ENCODE peak calls at places on chromosomes 12 and 14, in six cellular contexts. N is heart left ventricle; J is CD8-positive, alpha-beta T cell; T is HepG2; X is breast epithelium; Y is K562. A is an unnamed sample.

GRCh38 chr12:15049456-15050153 is 76.8 kb downstream of the PDE6H start:
- DNase-seq in N (no peak), Y (no peak), T (no peak), X (no peak), J (no peak), A (no peak)

GRCh38 chr14:103418508-103418818 is 33.2 kb downstream of the MARK3 start:
- DNase-seq in T (no peak), N (no peak), Y (peak), J (no peak), X (no peak), A (no peak)

GRCh38 chr12:27999521-27999920 is 27.0 kb upstream of the PTHLH start:
- DNase-seq in Y (no peak), X (no peak), J (no peak), T (no peak), N (no peak), A (no peak)

GRCh38 chr14:94560291-94560665 is 964 bp upstream of the SERPINA4 start:
- DNase-seq in T (no peak), X (peak), Y (no peak), N (no peak), J (no peak), A (no peak)

GRCh38 chr14:23864252-23864651 is 89.3 kb upstream of the DHRS4 start:
- DNase-seq in X (no peak), Y (no peak), N (no peak), T (no peak), J (no peak), A (no peak)

GRCh38 chr12:29448157-29448556 is 49.3 kb downstream of the OVCH1 start:
- DNase-seq in N (no peak), T (no peak), Y (no peak), J (no peak), X (no peak), A (no peak)

GRCh38 chr14:21668377-21668776 is 5.2 kb downstream of the OR4E1 start:
- DNase-seq in T (peak), X (no peak), Y (no peak), N (no peak), J (no peak), A (no peak)

GRCh38 chr12:49874142-49874897 is 29.4 kb downstream of the FAIM2 start:
- DNase-seq in J (no peak), T (no peak), Y (no peak), X (no peak), N (no peak), A (peak)

GRCh38 chr12:62291888-62292760 is 31.9 kb downstream of the USP15 start:
- DNase-seq in Y (no peak), T (peak), N (no peak), J (no peak), X (no peak), A (no peak)

GRCh38 chr14:69012251-69012953 is 33.3 kb upstream of the ACTN1 start:
- DNase-seq in T (no peak), X (no peak), J (no peak), Y (no peak), N (no peak), A (no peak)

GRCh38 chr14:32078030-32078793 is 1.1 kb downstream of the ARHGAP5 start:
- DNase-seq in T (peak), N (peak), J (peak), X (no peak), Y (peak), A (peak)

GRCh38 chr14:64279719-64280668 is 14.2 kb downstream of the ESR2 start:
- DNase-seq in T (no peak), Y (peak), J (no peak), X (no peak), N (no peak), A (no peak)

GRCh38 chr12:87425942-87426554 is 603.2 kb downstream of the C12orf50 start:
- DNase-seq in J (no peak), X (no peak), N (no peak), T (no peak), Y (no peak), A (no peak)

GRCh38 chr12:401235-402126 is at the start of gene CCDC77:
- DNase-seq in T (peak), X (peak), Y (peak), N (peak), J (peak), A (peak)

GRCh38 chr14:94123296-94123695 is 6.1 kb downstream of the IFI27L2 start:
- DNase-seq in T (no peak), Y (no peak), J (no peak), N (peak), X (no peak), A (no peak)

GRCh38 chr14:31243860-31244259 is 36.3 kb upstream of the HECTD1 start:
- DNase-seq in N (no peak), Y (peak), T (no peak), X (no peak), J (no peak), A (no peak)

GRCh38 chr14:24177041-24177825 is 5.4 kb downstream of the REC8 start:
- DNase-seq in T (no peak), J (no peak), Y (no peak), N (no peak), X (no peak), A (no peak)

GRCh38 chr12:20368653-20369163 is 371 bp downstream of the PDE3A start:
- DNase-seq in T (no peak), Y (no peak), X (no peak), N (peak), J (no peak), A (peak)

GRCh38 chr12:93894391-93895095 is 217.4 kb downstream of the CRADD start:
- DNase-seq in J (no peak), X (peak), N (peak), T (no peak), Y (no peak), A (peak)

GRCh38 chr12:25557830-25558436 is 4.8 kb upstream of the LMNTD1 start:
- DNase-seq in T (peak), X (no peak), Y (peak), N (no peak), J (no peak), A (no peak)

GRCh38 chr12:54009171-54010052 is 627 bp downstream of the HOXC8 start:
- DNase-seq in Y (no peak), T (no peak), N (no peak), X (no peak), J (no peak), A (no peak)

GRCh38 chr12:117044790-117045174 is 54.4 kb downstream of the TESC start:
- DNase-seq in N (no peak), T (peak), Y (peak), X (no peak), J (no peak), A (no peak)

GRCh38 chr14:55109846-55110245 is 19.2 kb upstream of the LGALS3 start:
- DNase-seq in J (no peak), T (peak), Y (no peak), X (no peak), N (no peak), A (no peak)

GRCh38 chr14:55111122-55111705 is 17.8 kb upstream of the LGALS3 start:
- DNase-seq in T (no peak), J (no peak), Y (no peak), N (no peak), X (no peak), A (no peak)

GRCh38 chr14:55104051-55104954 is 24.7 kb upstream of the LGALS3 start:
- DNase-seq in N (no peak), J (no peak), T (no peak), X (no peak), Y (peak), A (no peak)

GRCh38 chr14:55105991-55106390 is 23.1 kb upstream of the LGALS3 start:
- DNase-seq in N (no peak), X (no peak), Y (no peak), T (no peak), J (no peak), A (no peak)

DNA sequence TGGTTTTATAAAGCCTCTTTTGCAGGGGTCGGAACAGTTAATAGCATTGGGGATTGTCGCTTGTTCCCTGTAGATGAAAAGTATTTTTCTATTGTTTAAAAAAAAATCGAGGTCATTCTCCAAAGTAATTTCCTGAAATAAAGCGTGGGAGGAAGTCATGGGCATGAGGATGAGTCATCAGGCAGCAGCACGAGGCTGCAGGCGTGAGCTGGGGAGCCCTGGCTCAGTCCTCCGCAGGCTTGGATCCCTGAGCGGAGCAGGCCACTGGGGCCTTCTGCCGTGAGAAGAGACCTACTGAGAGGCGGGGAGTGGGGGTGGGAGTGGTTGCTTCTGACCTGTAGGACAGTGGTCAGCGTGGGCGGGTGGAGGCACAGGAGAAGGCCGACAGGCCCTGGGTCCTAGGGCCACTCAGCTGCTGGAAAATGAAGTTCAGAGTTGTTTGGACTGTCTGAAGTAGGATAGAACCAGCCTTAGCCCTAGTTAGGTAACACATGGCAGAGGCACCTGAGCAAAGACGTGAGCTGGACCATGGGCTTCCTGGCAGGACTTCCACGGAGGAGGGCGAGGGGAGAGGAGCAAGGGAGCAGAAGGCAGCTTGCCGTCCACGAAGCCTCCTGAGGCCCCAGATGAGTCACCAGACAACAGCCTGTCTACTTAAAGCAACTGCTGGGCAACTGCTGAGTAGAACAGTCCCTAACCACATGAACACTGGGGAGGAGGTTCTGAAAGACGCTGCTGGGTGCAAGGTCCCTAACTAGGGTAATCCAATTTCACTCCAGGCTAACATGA is 21.1 kb upstream of the LGALS3 start:
- DNase-seq in Y (peak), T (peak), J (no peak), X (peak), N (peak), A (peak)
- H3K27ac ChIP-seq in Y (peak), T (peak), J (no peak), X (peak), N (peak), A (peak)

GRCh38 chr14:37620856-37621255 is 25.4 kb downstream of the TTC6 start:
- DNase-seq in N (no peak), Y (no peak), J (no peak), T (no peak), X (no peak), A (no peak)

GRCh38 chr14:37625597-37626595 is 30.5 kb downstream of the TTC6 start:
- DNase-seq in X (no peak), J (no peak), N (no peak), T (peak), Y (no peak), A (no peak)

GRCh38 chr14:37623552-37623951 is 28.1 kb downstream of the TTC6 start:
- DNase-seq in J (no peak), T (no peak), N (no peak), X (peak), Y (no peak), A (no peak)

GRCh38 chr14:37623971-37624370 is 28.5 kb downstream of the TTC6 start:
- DNase-seq in J (no peak), T (no peak), Y (no peak), X (no peak), N (no peak), A (no peak)

DNA sequence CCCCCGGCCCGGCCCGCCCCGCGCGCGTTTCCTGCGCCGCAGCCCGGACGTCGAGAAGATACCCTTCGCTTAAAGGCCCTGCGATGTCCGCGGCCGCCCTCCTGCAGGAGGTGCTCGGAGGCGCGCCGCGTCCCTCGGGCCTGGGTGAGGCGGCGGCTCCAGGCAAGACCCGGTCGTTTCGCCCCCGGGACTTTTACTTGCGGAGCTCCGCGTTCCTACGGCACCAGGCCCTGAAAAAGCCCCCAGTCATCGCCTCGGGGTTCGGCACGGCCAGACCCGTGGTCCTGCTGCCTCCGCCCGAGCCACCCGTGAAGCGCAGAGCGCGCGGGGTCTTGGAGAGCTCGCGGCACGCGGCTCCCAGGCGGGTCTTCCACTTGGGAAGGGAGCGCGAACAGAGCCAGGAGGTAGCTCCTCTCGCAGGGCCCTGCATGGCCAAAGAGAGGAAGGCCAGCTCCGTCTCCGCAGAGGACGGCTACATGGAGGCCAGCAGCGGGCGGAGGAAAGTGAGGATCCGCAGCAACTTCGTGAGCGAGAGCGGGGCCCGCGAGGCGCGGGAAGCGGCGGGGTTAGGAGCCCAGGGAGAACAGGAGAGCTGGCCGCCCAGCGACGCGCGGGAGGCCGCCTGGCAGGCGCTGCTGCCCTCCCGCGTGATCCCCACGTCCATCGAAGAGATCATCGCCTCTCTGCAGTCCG is 26.9 kb downstream of the TTC6 start:
- DNase-seq in X (no peak), Y (no peak), N (no peak), J (no peak), T (no peak), A (no peak)
- TF ChIP-seq CTCF in X (no peak), Y (no peak), N (no peak), J (no peak), T (no peak), A (no peak)

GRCh38 chr12:68776976-68777610 is 30.9 kb upstream of the MDM2 start:
- DNase-seq in T (no peak), Y (no peak), X (no peak), N (no peak), J (no peak), A (no peak)

GRCh38 chr12:68771223-68771925 is 25.4 kb downstream of the SLC35E3 start:
- DNase-seq in T (no peak), N (no peak), Y (peak), X (no peak), J (no peak), A (no peak)

GRCh38 chr12:68775121-68775520 is 29.1 kb downstream of the SLC35E3 start:
- DNase-seq in X (no peak), Y (no peak), N (no peak), T (no peak), J (no peak), A (no peak)

GRCh38 chr12:68772714-68773113 is 26.7 kb downstream of the SLC35E3 start:
- DNase-seq in Y (no peak), X (no peak), T (no peak), N (no peak), J (no peak), A (no peak)

GRCh38 chr12:68773582-68773981 is 27.6 kb downstream of the SLC35E3 start:
- DNase-seq in Y (no peak), X (no peak), N (no peak), T (no peak), J (no peak), A (no peak)
- H3K4me3 ChIP-seq in Y (no peak), X (no peak), N (no peak), T (no peak), J (no peak), A (no peak)

DNA sequence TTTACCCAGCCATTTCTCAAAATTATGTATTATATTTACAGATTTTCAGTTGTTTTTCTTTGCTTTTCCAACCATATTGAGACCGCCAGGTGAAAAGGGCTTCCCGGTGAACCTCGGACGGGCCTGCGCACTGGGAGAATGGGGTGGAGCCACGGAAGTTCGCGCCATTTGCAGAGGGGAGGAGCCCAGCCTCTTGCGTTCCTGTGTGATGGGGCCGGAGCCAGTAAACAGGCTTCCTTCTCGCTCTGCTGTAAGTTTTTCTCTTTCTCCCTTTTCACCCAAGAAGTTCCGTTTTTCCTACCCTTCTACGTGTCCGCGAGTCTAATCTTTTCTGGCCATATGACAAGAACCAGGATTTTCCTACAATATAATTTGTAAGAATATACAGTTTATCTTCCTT is 1108.8 kb upstream of the SEL1L start:
- DNase-seq in J (no peak), T (no peak), Y (peak), N (no peak), X (peak), A (no peak)
- H3K27ac ChIP-seq in J (no peak), T (no peak), Y (no peak), N (no peak), X (no peak), A (no peak)

GRCh38 chr12:131454418-131455217 is 256.3 kb upstream of the SFSWAP start:
- DNase-seq in X (no peak), T (peak), Y (peak), N (peak), J (no peak), A (no peak)
- TF ChIP-seq CTCF in X (peak), T (peak), Y (peak), N (peak), J (no peak), A (peak)

DNA sequence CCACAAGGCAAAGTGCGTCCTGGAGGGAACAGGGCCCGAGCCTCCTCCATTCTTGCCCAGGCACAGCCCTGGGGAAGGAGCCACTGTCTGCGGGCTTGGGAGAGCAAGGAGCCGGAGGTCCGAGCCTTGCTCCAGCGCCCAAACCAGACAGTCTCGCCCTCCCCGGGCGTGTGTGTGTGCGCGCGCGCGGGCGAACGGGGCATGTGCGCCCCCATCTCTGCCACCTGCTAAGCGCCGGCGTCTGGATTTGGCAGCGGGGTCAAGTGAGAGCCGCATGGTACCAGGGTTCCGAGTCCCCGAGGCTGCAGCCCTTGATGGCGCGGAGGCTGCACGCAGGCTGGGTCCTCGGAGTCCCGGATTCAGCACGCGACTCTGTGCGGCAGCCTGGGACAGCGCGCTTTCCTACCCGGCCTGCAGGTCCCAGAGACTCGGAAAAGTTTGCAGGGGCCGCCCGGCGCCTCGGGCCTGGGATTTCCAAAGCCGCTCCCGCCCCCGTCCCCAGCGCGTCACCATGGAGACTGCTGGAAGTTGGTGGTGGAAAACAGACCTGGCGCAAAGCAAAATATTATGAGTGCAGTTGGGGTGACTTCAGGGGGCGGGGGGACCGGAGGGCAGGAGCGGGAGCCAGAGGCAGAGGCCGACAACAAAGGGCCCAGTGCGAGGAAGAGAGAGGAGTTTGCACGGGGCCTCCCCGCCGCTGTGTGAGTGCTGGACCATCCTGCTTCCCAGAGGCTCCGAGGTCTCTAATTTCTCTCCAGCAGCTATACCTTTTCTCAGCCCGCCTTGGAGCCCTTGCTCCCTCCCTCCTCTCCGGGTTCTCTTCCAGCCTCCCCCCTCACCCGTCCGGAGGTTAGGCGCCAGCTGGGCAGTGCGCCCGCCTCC is 4.2 kb downstream of the RFX4 start:
- DNase-seq in X (no peak), N (no peak), T (no peak), J (no peak), Y (no peak), A (no peak)
- H3K4me3 ChIP-seq in X (peak), N (peak), T (no peak), J (no peak), Y (no peak), A (no peak)

GRCh38 chr12:58576071-58576470 is 344.2 kb downstream of the LRIG3 start:
- DNase-seq in N (no peak), X (no peak), T (no peak), J (no peak), Y (no peak), A (no peak)
- H3K27ac ChIP-seq in N (no peak), X (no peak), T (no peak), J (no peak), Y (no peak), A (no peak)

GRCh38 chr12:81533054-81533453 is 226.1 kb downstream of the PPFIA2 start:
- DNase-seq in Y (no peak), N (no peak), T (no peak), J (no peak), X (no peak), A (no peak)
- TF ChIP-seq CTCF in Y (no peak), N (no peak), T (no peak), J (no peak), X (no peak), A (no peak)

GRCh38 chr12:64006211-64006610 is 161.7 kb downstream of the SRGAP1 start:
- DNase-seq in J (no peak), T (no peak), N (no peak), Y (no peak), X (no peak), A (no peak)

GRCh38 chr12:64007853-64008252 is 163.4 kb downstream of the SRGAP1 start:
- DNase-seq in N (no peak), X (no peak), T (no peak), J (no peak), Y (no peak), A (no peak)

GRCh38 chr12:64008596-64008995 is 164.1 kb downstream of the SRGAP1 start:
- DNase-seq in J (no peak), N (no peak), Y (no peak), X (no peak), T (no peak), A (no peak)

GRCh38 chr12:64001439-64001838 is 156.9 kb downstream of the SRGAP1 start:
- DNase-seq in X (no peak), J (no peak), Y (no peak), N (no peak), T (no peak), A (no peak)

DNA sequence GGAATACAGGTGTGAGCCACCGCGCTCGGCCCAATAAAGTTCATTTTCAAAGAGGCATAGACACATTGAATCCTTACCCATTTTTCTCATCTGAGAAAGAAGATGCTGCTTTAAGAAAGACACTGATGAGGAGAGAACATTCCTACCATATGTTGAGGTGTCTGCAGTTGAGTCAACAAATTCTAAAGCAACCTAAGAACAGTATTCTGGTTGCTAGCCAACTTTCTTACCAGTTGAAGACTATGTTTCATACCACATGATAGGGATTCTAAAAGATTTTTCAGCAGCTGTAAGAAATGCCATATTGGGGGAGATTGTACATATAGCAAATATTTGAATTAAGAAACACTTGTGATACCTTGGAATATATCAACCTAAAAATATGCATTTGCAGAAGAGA is 160.1 kb downstream of the SRGAP1 start:
- DNase-seq in N (no peak), X (no peak), T (no peak), J (no peak), Y (no peak), A (no peak)
- H3K4me3 ChIP-seq in N (no peak), X (no peak), T (no peak), J (no peak), Y (no peak), A (no peak)

A was measured in left lung.